ENCODE peak calls at places on chromosome 9, in seven cellular contexts. One of them, this sample, is unnamed.

GRCh38 chr9:21434202-21435014 is 5.8 kb upstream of the IFNA1 start:
- DNase-seq in fibroblast of lung: peak; percentile 83
- DNase-seq in neural progenitor cell: peak; percentile 74
- DNase-seq in sigmoid colon: no peak
- DNase-seq in endodermal cell: peak; percentile 77
- DNase-seq in IMR-90: peak; percentile 73
- DNase-seq in transverse colon: peak; percentile 28
- DNase-seq in this sample: no peak

GRCh38 chr9:72207278-72207677 is 58.0 kb downstream of the GDA start:
- DNase-seq in fibroblast of lung: no peak
- DNase-seq in neural progenitor cell: no peak
- DNase-seq in sigmoid colon: no peak
- DNase-seq in endodermal cell: no peak
- DNase-seq in IMR-90: no peak
- DNase-seq in transverse colon: no peak
- DNase-seq in this sample: no peak

GRCh38 chr9:134590240-134591081 is 51.1 kb upstream of the COL5A1 start:
- DNase-seq in fibroblast of lung: peak; percentile 49
- DNase-seq in neural progenitor cell: no peak
- DNase-seq in sigmoid colon: no peak
- DNase-seq in endodermal cell: peak; percentile 79
- DNase-seq in IMR-90: no peak
- DNase-seq in transverse colon: no peak
- DNase-seq in this sample: no peak

GRCh38 chr9:134226221-134226930 is 62.0 kb upstream of the RNU6ATAC start:
- DNase-seq in fibroblast of lung: peak; percentile 76
- DNase-seq in neural progenitor cell: no peak
- DNase-seq in sigmoid colon: no peak
- DNase-seq in endodermal cell: no peak
- DNase-seq in IMR-90: peak; percentile 92
- DNase-seq in transverse colon: peak; percentile 46
- DNase-seq in this sample: no peak

GRCh38 chr9:89891221-89892052 is 286.6 kb downstream of the GADD45G start:
- DNase-seq in fibroblast of lung: peak; percentile 26
- DNase-seq in neural progenitor cell: no peak
- DNase-seq in sigmoid colon: peak; percentile 95
- DNase-seq in endodermal cell: peak; percentile 31
- DNase-seq in IMR-90: no peak
- DNase-seq in transverse colon: peak; percentile 30
- DNase-seq in this sample: no peak

GRCh38 chr9:88710449-88710848 is 175.5 kb downstream of the NXNL2 start:
- DNase-seq in fibroblast of lung: no peak
- DNase-seq in neural progenitor cell: no peak
- DNase-seq in sigmoid colon: no peak
- DNase-seq in endodermal cell: no peak
- DNase-seq in IMR-90: peak; percentile 17
- DNase-seq in transverse colon: no peak
- DNase-seq in this sample: no peak

GRCh38 chr9:89664896-89665329 is 60.1 kb downstream of the GADD45G start:
- DNase-seq in fibroblast of lung: no peak
- DNase-seq in neural progenitor cell: no peak
- DNase-seq in sigmoid colon: no peak
- DNase-seq in endodermal cell: peak; percentile 65
- DNase-seq in IMR-90: no peak
- DNase-seq in transverse colon: peak; percentile 85
- DNase-seq in this sample: peak; percentile 89

GRCh38 chr9:83935276-83935890 is 14.2 kb upstream of the KIF27 start:
- DNase-seq in fibroblast of lung: peak; percentile 80
- DNase-seq in neural progenitor cell: peak; percentile 81
- DNase-seq in sigmoid colon: no peak
- DNase-seq in endodermal cell: no peak
- DNase-seq in IMR-90: peak; percentile 82
- DNase-seq in transverse colon: no peak
- DNase-seq in this sample: no peak

GRCh38 chr9:96304230-96304629 is 2.3 kb upstream of the HSD17B3 start:
- DNase-seq in fibroblast of lung: no peak
- DNase-seq in neural progenitor cell: no peak
- DNase-seq in sigmoid colon: no peak
- DNase-seq in endodermal cell: no peak
- DNase-seq in IMR-90: no peak
- DNase-seq in transverse colon: no peak
- DNase-seq in this sample: no peak

GRCh38 chr9:112093875-112094227 is 81.2 kb downstream of the SUSD1 start:
- DNase-seq in fibroblast of lung: no peak
- DNase-seq in neural progenitor cell: no peak
- DNase-seq in sigmoid colon: no peak
- DNase-seq in endodermal cell: no peak
- DNase-seq in IMR-90: no peak
- DNase-seq in transverse colon: no peak
- DNase-seq in this sample: no peak

GRCh38 chr9:125405938-125406811 is 144.5 kb downstream of the GAPVD1 start:
- DNase-seq in fibroblast of lung: no peak
- DNase-seq in neural progenitor cell: no peak
- DNase-seq in sigmoid colon: no peak
- DNase-seq in endodermal cell: no peak
- DNase-seq in IMR-90: peak; percentile 25
- DNase-seq in transverse colon: no peak
- DNase-seq in this sample: no peak

GRCh38 chr9:69582544-69583297 is 89.5 kb downstream of the APBA1 start:
- DNase-seq in fibroblast of lung: no peak
- DNase-seq in neural progenitor cell: no peak
- DNase-seq in sigmoid colon: no peak
- DNase-seq in endodermal cell: peak; percentile 64
- DNase-seq in IMR-90: no peak
- DNase-seq in transverse colon: no peak
- DNase-seq in this sample: no peak

GRCh38 chr9:135712571-135713295 is 10.7 kb downstream of the KCNT1 start:
- DNase-seq in fibroblast of lung: no peak
- DNase-seq in neural progenitor cell: no peak
- DNase-seq in sigmoid colon: no peak
- DNase-seq in endodermal cell: no peak
- DNase-seq in IMR-90: no peak
- DNase-seq in transverse colon: no peak
- DNase-seq in this sample: no peak

GRCh38 chr9:135523521-135524129 is 2.4 kb downstream of the LCN1 start:
- DNase-seq in fibroblast of lung: no peak
- DNase-seq in neural progenitor cell: no peak
- DNase-seq in sigmoid colon: peak; percentile 66
- DNase-seq in endodermal cell: peak; percentile 61
- DNase-seq in IMR-90: no peak
- DNase-seq in transverse colon: no peak
- DNase-seq in this sample: peak; percentile 61

GRCh38 chr9:106753155-106753671 is 109.8 kb upstream of the ZNF462 start:
- DNase-seq in fibroblast of lung: no peak
- DNase-seq in neural progenitor cell: no peak
- DNase-seq in sigmoid colon: no peak
- DNase-seq in endodermal cell: peak; percentile 69
- DNase-seq in IMR-90: peak; percentile 7
- DNase-seq in transverse colon: no peak
- DNase-seq in this sample: no peak

GRCh38 chr9:126857261-126857960 is 3.0 kb upstream of the ZBTB34 start:
- DNase-seq in fibroblast of lung: no peak
- DNase-seq in neural progenitor cell: no peak
- DNase-seq in sigmoid colon: no peak
- DNase-seq in endodermal cell: no peak
- DNase-seq in IMR-90: no peak
- DNase-seq in transverse colon: no peak
- DNase-seq in this sample: no peak

GRCh38 chr9:106693546-106693945 is 169.4 kb upstream of the ZNF462 start:
- DNase-seq in fibroblast of lung: no peak
- DNase-seq in neural progenitor cell: no peak
- DNase-seq in sigmoid colon: no peak
- DNase-seq in endodermal cell: no peak
- DNase-seq in IMR-90: no peak
- DNase-seq in transverse colon: no peak
- DNase-seq in this sample: no peak

GRCh38 chr9:88533951-88534455 is 975 bp upstream of the NXNL2 start:
- DNase-seq in fibroblast of lung: peak; percentile 32
- DNase-seq in neural progenitor cell: peak; percentile 38
- DNase-seq in sigmoid colon: peak; percentile 72
- DNase-seq in endodermal cell: peak; percentile 86
- DNase-seq in IMR-90: peak; percentile 57
- DNase-seq in transverse colon: peak; percentile 17
- DNase-seq in this sample: peak; percentile 73

GRCh38 chr9:107751522-107752235 is 262.1 kb upstream of the KLF4 start:
- DNase-seq in fibroblast of lung: peak; percentile 37
- DNase-seq in neural progenitor cell: no peak
- DNase-seq in sigmoid colon: no peak
- DNase-seq in endodermal cell: no peak
- DNase-seq in IMR-90: peak; percentile 83
- DNase-seq in transverse colon: peak; percentile 74
- DNase-seq in this sample: no peak

GRCh38 chr9:136093995-136094881 is 851 bp downstream of the NACC2 start:
- DNase-seq in fibroblast of lung: peak; percentile 51
- DNase-seq in neural progenitor cell: peak; percentile 60
- DNase-seq in sigmoid colon: peak; percentile 96
- DNase-seq in endodermal cell: peak; percentile 73
- DNase-seq in IMR-90: peak; percentile 31
- DNase-seq in transverse colon: peak; percentile 74
- DNase-seq in this sample: peak; percentile 92

GRCh38 chr9:130732131-130732530 is 38.6 kb downstream of the EXOSC2 start:
- DNase-seq in fibroblast of lung: peak; percentile 18
- DNase-seq in neural progenitor cell: no peak
- DNase-seq in sigmoid colon: no peak
- DNase-seq in endodermal cell: peak; percentile 59
- DNase-seq in IMR-90: peak; percentile 31
- DNase-seq in transverse colon: no peak
- DNase-seq in this sample: no peak

GRCh38 chr9:136545065-136545965 is 533 bp downstream of the NOTCH1 start:
- DNase-seq in fibroblast of lung: no peak
- DNase-seq in neural progenitor cell: peak; percentile 55
- DNase-seq in sigmoid colon: no peak
- DNase-seq in endodermal cell: peak; percentile 70
- DNase-seq in IMR-90: no peak
- DNase-seq in transverse colon: no peak
- DNase-seq in this sample: no peak

GRCh38 chr9:123753011-123753410 is 176.9 kb downstream of the DENND1A start:
- DNase-seq in fibroblast of lung: no peak
- DNase-seq in neural progenitor cell: no peak
- DNase-seq in sigmoid colon: no peak
- DNase-seq in endodermal cell: no peak
- DNase-seq in IMR-90: no peak
- DNase-seq in transverse colon: no peak
- DNase-seq in this sample: no peak

GRCh38 chr9:35698231-35698630 is 8.5 kb upstream of the TPM2 start:
- DNase-seq in fibroblast of lung: no peak
- DNase-seq in neural progenitor cell: no peak
- DNase-seq in sigmoid colon: peak; percentile 51
- DNase-seq in endodermal cell: no peak
- DNase-seq in IMR-90: no peak
- DNase-seq in transverse colon: no peak
- DNase-seq in this sample: no peak

GRCh38 chr9:127567119-127567897 is 44.8 kb upstream of the STXBP1 start:
- DNase-seq in fibroblast of lung: no peak
- DNase-seq in neural progenitor cell: peak; percentile 52
- DNase-seq in sigmoid colon: peak; percentile 88
- DNase-seq in endodermal cell: peak; percentile 81
- DNase-seq in IMR-90: peak; percentile 44
- DNase-seq in transverse colon: peak; percentile 81
- DNase-seq in this sample: peak; percentile 89

DNA sequence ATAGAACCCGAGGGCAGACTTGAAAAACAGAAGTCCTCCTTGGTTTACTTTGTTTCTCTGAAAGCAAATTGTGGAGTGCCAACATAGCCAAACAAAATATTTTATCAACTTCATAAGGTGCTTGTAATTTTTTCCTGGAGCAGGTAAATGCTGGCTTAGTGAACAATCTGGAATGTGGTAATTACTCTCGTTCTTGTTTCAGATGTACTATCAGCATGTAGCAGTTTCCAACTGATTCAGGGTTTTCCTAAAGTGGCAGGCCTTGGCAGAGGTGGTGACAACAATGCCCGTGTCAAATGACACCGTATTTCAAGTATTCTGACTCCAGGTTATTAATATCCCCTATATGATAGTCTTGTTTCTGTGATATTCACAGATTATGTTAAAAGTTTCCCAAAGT is 1.2 kb downstream of the C9orf72 start:
- DNase-seq in fibroblast of lung: no peak
- DNase-seq in neural progenitor cell: no peak
- DNase-seq in sigmoid colon: no peak
- DNase-seq in endodermal cell: no peak
- DNase-seq in IMR-90: no peak
- DNase-seq in transverse colon: no peak
- DNase-seq in this sample: no peak
- H3K4me3 ChIP-seq in fibroblast of lung: no peak overlapping the region
- H3K4me3 ChIP-seq in neural progenitor cell: peak overlapping the region; percentile 88
- H3K4me3 ChIP-seq in sigmoid colon: peak overlapping the region; percentile 81
- H3K4me3 ChIP-seq in endodermal cell: peak overlapping the region; percentile 96
- H3K4me3 ChIP-seq in IMR-90: no peak overlapping the region
- H3K4me3 ChIP-seq in transverse colon: no peak overlapping the region
- H3K4me3 ChIP-seq in this sample: peak overlapping the region; percentile 86

DNA sequence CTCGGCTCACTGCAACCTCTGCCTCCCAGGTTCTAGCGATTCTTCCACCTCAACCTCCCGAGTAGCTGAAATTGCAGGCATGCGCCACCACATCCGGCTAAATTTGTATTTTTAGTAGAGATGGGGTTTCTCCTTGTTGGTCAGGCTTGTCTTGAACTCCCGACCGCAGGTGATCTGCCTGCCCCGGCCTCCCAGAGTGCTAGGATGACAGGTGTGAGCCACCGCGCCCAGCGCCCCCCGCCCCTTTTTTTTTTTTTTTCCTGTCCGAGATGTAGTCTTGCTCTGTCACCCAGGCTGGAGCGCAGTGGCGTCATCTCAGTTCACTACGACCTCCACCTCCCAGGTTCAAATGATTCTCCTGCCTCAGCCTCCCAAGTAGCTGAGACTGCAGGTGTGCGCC is 6.6 kb downstream of the ATP6V1G1 start:
- DNase-seq in fibroblast of lung: no peak
- DNase-seq in neural progenitor cell: no peak
- DNase-seq in sigmoid colon: no peak
- DNase-seq in endodermal cell: no peak
- DNase-seq in IMR-90: no peak
- DNase-seq in transverse colon: no peak
- DNase-seq in this sample: no peak
- H3K4me1 ChIP-seq in fibroblast of lung: peaks cover 2% of the 10 kb centered on the region
- H3K4me1 ChIP-seq in neural progenitor cell: peaks cover 5% of the 10 kb centered on the region
- H3K4me1 ChIP-seq in sigmoid colon: peaks cover 40% of the 10 kb centered on the region
- H3K4me1 ChIP-seq in endodermal cell: peaks cover 1% of the 10 kb centered on the region
- H3K4me1 ChIP-seq in IMR-90: peaks cover 3% of the 10 kb centered on the region
- H3K4me1 ChIP-seq in transverse colon: peaks cover 18% of the 10 kb centered on the region
- H3K4me1 ChIP-seq in this sample: peaks cover 41% of the 10 kb centered on the region

GRCh38 chr9:6645153-6646027 is at the start of gene GLDC:
- DNase-seq in fibroblast of lung: no peak
- DNase-seq in neural progenitor cell: peak; percentile 96
- DNase-seq in sigmoid colon: no peak
- DNase-seq in endodermal cell: peak; percentile 96
- DNase-seq in IMR-90: no peak
- DNase-seq in transverse colon: peak; percentile 62
- DNase-seq in this sample: peak; percentile 71
- H3K4me3 ChIP-seq in fibroblast of lung: peak within 1 kb of the TSS; percentile 5
- H3K4me3 ChIP-seq in neural progenitor cell: peak within 1 kb of the TSS; percentile 97
- H3K4me3 ChIP-seq in sigmoid colon: peak within 1 kb of the TSS; percentile 46
- H3K4me3 ChIP-seq in endodermal cell: peak within 1 kb of the TSS; percentile 91
- H3K4me3 ChIP-seq in IMR-90: peak within 1 kb of the TSS; percentile 16
- H3K4me3 ChIP-seq in transverse colon: peak within 1 kb of the TSS; percentile 34
- H3K4me3 ChIP-seq in this sample: peak within 1 kb of the TSS; percentile 54

DNA sequence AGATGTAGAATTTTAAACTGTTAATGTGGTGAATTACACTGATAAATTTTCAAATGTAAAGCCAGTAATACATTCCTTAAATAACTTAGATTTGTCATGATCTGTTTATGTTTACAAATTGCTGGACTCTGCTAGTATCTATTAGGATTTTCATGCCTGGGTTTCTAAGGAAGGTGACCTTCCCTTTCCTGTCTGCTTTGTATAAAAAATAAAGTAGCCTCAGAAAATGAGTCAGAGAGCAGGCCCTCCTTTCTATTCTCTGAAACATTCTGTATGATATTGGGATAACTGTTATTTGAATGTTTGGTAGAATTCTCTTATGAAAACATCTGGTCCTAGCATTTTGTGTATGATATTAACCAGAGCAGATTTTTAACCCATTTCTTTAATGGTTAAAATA is 255.3 kb downstream of the SYK start:
- DNase-seq in fibroblast of lung: peak; percentile 33
- DNase-seq in neural progenitor cell: no peak
- DNase-seq in sigmoid colon: no peak
- DNase-seq in endodermal cell: no peak
- DNase-seq in IMR-90: peak; percentile 60
- DNase-seq in transverse colon: no peak
- DNase-seq in this sample: no peak
- H3K4me1 ChIP-seq in fibroblast of lung: peaks cover 12% of the 10 kb centered on the region
- H3K4me1 ChIP-seq in neural progenitor cell: no peaks in the 10 kb centered on the region
- H3K4me1 ChIP-seq in sigmoid colon: peaks cover 7% of the 10 kb centered on the region
- H3K4me1 ChIP-seq in endodermal cell: peaks cover 5% of the 10 kb centered on the region
- H3K4me1 ChIP-seq in IMR-90: peaks cover 19% of the 10 kb centered on the region
- H3K4me1 ChIP-seq in transverse colon: no peaks in the 10 kb centered on the region
- H3K4me1 ChIP-seq in this sample: peaks cover 17% of the 10 kb centered on the region

This sample was measured in upper lobe of right lung.